ENCODE peak calls at places on chromosome 6, in ten cellular contexts. S is heart right ventricle, T is fibroblast of mammary gland, F is AG04450, G is GM23338, A is HFF-Myc, R is GM06990, I is mucosa of descending colon, E is right atrium auricular region, J is neural progenitor cell. W is an unnamed sample.

GRCh38 chr6:43977404-43978111 is 149.7 kb downstream of the MRPL14 start:
- DNase-seq in S (no peak), E (no peak), G (no peak), I (no peak), F (no peak), R (peak), T (no peak), J (no peak), A (no peak), W (no peak)

GRCh38 chr6:144352310-144352709 is 67.2 kb downstream of the UTRN start:
- DNase-seq in J (no peak), R (no peak), I (no peak), F (no peak), A (no peak), S (no peak), G (no peak), T (peak), E (no peak), W (peak)

GRCh38 chr6:136873733-136874132 is 48.4 kb upstream of the SLC35D3 start:
- DNase-seq in A (no peak), T (peak), I (no peak), R (no peak), J (no peak), E (no peak), S (no peak), G (no peak), F (no peak), W (no peak)

GRCh38 chr6:63805345-63805744 is 169.7 kb downstream of the PHF3 start:
- DNase-seq in A (no peak), J (no peak), T (no peak), I (no peak), F (no peak), E (no peak), S (no peak), R (no peak), G (no peak), W (no peak)

GRCh38 chr6:5851261-5851757 is 155.4 kb downstream of the NRN1 start:
- DNase-seq in R (peak), G (peak), E (no peak), T (peak), F (no peak), J (peak), A (no peak), I (peak), S (peak), W (peak)

GRCh38 chr6:126170875-126171489 is 168.9 kb upstream of the CENPW start:
- DNase-seq in A (peak), I (no peak), F (no peak), S (no peak), R (no peak), T (peak), E (no peak), J (peak), G (peak), W (peak)

GRCh38 chr6:73180076-73180717 is 45.1 kb downstream of the KHDC1L start:
- DNase-seq in T (peak), G (no peak), J (no peak), F (no peak), I (no peak), R (no peak), E (no peak), A (no peak), S (no peak), W (no peak)

GRCh38 chr6:123848347-123848746 is 44.7 kb downstream of the NKAIN2 start:
- DNase-seq in E (no peak), T (no peak), G (no peak), S (no peak), J (no peak), A (no peak), F (no peak), I (no peak), R (no peak), W (no peak)

GRCh38 chr6:21053612-21054011 is 519.4 kb downstream of the CDKAL1 start:
- DNase-seq in F (no peak), T (peak), A (no peak), R (no peak), J (no peak), I (no peak), S (no peak), G (no peak), E (no peak), W (no peak)

GRCh38 chr6:1406306-1407058 is 17.1 kb downstream of the FOXF2 start:
- DNase-seq in F (no peak), G (no peak), S (no peak), R (no peak), I (no peak), T (peak), J (no peak), A (no peak), E (no peak), W (peak)

GRCh38 chr6:88725111-88725711 is 238.2 kb downstream of the RNGTT start:
- DNase-seq in F (peak), S (peak), R (no peak), E (no peak), G (peak), J (peak), A (no peak), I (no peak), T (peak), W (peak)

GRCh38 chr6:34223964-34224940 is 12.4 kb upstream of the HMGA1 start:
- DNase-seq in T (peak), I (peak), E (peak), A (peak), J (peak), F (peak), G (peak), S (peak), R (peak), W (peak)

GRCh38 chr6:52530351-52530750 is 46.5 kb downstream of the TRAM2 start:
- DNase-seq in R (no peak), S (no peak), A (no peak), I (no peak), G (no peak), J (no peak), E (no peak), F (no peak), T (no peak), W (no peak)
- H3K4me3 ChIP-seq in R (no peak), S (no peak), A (no peak), I (no peak), G (no peak), J (no peak), E (no peak), F (no peak), T (no peak), W (no peak)

GRCh38 chr6:94071835-94072234 is 652.5 kb upstream of the EPHA7 start:
- DNase-seq in R (no peak), A (no peak), E (no peak), F (no peak), G (peak), T (peak), I (no peak), S (no peak), J (peak), W (peak)
- TF ChIP-seq CTCF in R (no peak), A (no peak), E (no peak), F (no peak), G (peak), T (peak), I (no peak), S (peak), J (peak), W (peak)

DNA sequence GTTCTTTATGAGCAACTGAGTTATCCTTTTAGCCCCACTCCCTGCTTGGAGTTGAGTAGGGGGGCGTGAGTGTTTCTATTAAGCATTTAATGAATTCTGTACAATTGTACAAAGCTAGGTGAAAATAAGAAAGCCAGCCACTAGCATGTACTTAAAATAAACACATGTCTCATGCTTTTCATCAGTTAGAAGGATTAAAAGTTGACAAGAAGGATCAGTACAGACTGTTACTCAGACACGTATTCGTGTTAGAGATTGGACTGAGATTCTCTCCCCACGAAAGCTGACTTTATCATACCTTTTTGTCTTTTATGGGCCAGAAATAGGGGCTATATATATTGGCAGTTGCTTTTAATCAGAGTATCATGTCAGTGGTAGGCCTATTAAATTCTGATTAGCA is 1.7 kb downstream of the HSF2 start:
- DNase-seq in E (no peak), S (no peak), J (no peak), R (no peak), G (no peak), T (no peak), F (no peak), A (no peak), I (no peak), W (no peak)
- H3K4me3 ChIP-seq in E (peak), S (peak), J (peak), R (peak), G (no peak), T (no peak), F (peak), A (peak), I (no peak), W (peak)

DNA sequence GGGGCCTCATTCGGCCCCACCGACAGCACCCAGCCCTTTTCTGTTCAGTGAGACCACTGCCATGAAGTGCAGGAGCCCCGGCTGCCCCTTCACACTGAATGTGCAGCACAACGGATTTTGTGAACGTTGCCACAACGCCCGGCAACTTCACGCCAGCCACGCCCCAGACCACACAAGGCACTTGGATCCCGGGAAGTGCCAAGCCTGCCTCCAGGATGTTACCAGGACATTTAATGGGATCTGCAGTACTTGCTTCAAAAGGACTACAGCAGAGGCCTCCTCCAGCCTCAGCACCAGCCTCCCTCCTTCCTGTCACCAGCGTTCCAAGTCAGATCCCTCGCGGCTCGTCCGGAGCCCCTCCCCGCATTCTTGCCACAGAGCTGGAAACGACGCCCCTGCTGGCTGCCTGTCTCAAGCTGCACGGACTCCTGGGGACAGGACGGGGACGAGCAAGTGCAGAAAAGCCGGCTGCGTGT is 11.8 kb downstream of the TNFAIP3 start:
- DNase-seq in I (peak), J (peak), S (peak), R (no peak), G (peak), E (peak), F (no peak), T (no peak), A (no peak), W (peak)
- TF ChIP-seq CTCF in I (no peak), J (peak), S (peak), R (no peak), G (peak), E (no peak), F (no peak), T (no peak), A (no peak), W (no peak)

GRCh38 chr6:42771741-42772100 is 10.1 kb upstream of the BICRAL start:
- DNase-seq in T (no peak), S (no peak), R (no peak), G (no peak), I (no peak), E (no peak), A (no peak), J (no peak), F (no peak), W (no peak)
- H3K4me3 ChIP-seq in T (no peak), S (no peak), R (peak), G (peak), I (no peak), E (no peak), A (no peak), J (peak), F (no peak), W (no peak)

GRCh38 chr6:130041594-130041993 is 23.2 kb downstream of the L3MBTL3 start:
- DNase-seq in T (no peak), G (no peak), F (no peak), E (no peak), A (no peak), I (no peak), J (no peak), S (no peak), R (no peak), W (no peak)

GRCh38 chr6:130050230-130050629 is 31.8 kb downstream of the L3MBTL3 start:
- DNase-seq in A (no peak), S (no peak), T (peak), J (no peak), I (no peak), R (no peak), G (no peak), E (no peak), F (no peak), W (no peak)

GRCh38 chr6:130046711-130047439 is 28.5 kb downstream of the L3MBTL3 start:
- DNase-seq in I (no peak), J (no peak), E (no peak), G (no peak), A (no peak), F (no peak), S (no peak), R (no peak), T (no peak), W (no peak)

GRCh38 chr6:130043344-130043743 is 25.0 kb downstream of the L3MBTL3 start:
- DNase-seq in R (no peak), I (no peak), F (no peak), J (no peak), G (peak), T (no peak), S (no peak), E (no peak), A (no peak), W (no peak)

DNA sequence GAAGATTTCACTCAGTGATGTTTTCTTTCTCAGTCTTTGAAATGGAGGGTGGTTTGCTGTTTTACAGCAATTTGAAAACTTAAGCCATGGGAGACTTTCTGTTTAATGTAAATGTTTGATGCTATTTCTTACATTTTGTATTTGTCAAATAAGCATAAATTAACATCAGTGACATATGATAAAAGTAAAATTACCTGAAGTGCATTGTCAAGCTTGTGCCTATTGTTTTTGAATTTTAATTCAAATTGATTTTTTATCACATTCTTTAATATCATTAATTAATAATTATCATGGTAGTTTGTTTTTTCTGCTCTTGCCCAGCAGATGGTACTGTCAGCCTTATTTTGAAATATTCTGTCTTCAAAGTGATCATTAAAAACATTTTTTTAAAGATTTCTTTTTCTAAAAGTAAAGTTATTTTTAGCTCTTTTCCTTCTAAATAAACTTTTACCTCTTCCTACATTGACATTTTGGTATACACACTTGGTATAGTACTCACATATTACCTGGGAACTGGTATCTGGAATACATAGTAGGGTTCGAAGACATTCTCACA is 29.1 kb downstream of the L3MBTL3 start:
- DNase-seq in F (no peak), E (no peak), R (no peak), A (no peak), S (no peak), T (no peak), G (no peak), I (no peak), J (no peak), W (peak)
- TF ChIP-seq CTCF in F (peak), E (no peak), R (no peak), A (no peak), S (no peak), T (no peak), G (no peak), I (no peak), J (no peak), W (no peak)

DNA sequence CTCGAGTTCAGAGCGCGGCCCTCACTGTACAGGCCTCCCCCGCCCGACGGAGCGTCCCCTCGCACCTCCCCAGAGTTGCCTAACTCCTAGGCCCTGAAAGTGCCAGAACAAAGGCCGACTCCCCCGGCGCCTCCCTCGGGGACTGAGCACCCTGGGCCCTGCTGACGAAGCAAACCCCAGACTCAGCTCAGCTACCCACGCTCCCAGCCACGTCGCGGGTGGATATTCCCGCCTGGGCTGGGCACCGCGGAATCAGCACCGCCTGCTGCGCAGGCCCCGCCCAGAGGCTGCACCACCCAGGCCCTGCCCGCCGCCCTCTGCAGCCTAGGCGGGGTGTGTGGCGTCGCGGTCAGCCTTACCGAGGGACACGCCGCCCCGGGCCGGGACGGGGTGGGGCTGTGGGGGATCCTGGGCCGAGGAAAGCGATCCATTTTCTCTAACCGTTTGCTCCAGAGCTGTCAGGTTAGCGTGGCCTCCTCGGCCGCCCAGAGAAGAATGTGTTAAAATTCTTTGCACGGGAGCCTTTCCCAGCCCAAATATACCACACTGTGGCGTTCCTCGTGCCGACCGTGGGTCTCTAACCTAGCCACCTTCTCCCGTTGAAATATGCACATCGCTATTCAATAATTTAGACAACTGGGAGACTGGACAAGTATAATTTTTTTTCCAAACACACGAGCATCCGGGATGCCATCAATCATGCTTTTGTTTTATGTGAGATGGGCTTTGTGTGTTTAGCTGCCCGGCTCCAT is 31.4 kb downstream of the TFAP2A start:
- DNase-seq in S (no peak), R (no peak), I (no peak), E (no peak), T (no peak), G (peak), J (peak), F (no peak), A (no peak), W (no peak)
- H3K4me3 ChIP-seq in S (no peak), R (no peak), I (no peak), E (no peak), T (no peak), G (peak), J (peak), F (no peak), A (peak), W (no peak)

DNA sequence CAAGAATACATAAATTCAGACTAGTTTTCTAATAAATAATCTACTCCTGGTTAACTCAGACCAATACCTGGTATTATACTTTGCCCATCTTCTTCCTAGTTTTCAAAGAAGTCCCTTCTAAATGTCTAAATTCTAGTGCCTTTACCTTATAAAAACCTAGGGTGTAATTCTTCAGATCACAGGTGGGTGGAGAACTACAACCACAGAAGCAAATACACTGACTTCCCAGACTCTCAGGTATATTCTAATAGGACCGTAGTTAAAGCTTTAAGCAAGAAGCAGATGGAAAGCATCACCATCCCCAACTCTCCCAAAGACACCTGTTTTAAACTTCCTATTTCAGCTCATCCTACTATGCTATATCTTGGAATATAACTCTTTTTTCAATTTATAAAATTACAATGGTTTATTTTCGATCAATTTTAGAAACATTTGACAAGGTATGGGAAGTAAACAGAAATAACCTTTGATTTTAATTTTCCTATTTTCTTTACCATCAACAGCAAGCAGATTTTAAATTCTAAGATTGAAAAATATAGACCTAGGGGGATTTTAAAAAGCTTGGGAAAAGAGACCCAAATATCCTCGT is 15.8 kb downstream of the MAN1A1 start:
- DNase-seq in R (no peak), T (no peak), I (no peak), E (no peak), J (no peak), S (no peak), A (no peak), F (no peak), G (peak), W (no peak)
- TF ChIP-seq CTCF in R (peak), T (peak), I (no peak), E (no peak), J (peak), S (peak), A (no peak), F (peak), G (peak), W (peak)

W was measured in cardiac muscle cell.